ENCODE peak calls at places on chromosomes 3 and 15, in seven cellular contexts. One of them, this sample, is unnamed.
A peak's percentile ranks its signal among the peaks of the same experiment; 100 is the strongest.

GRCh38 chr3:128133273-128133883 is 9.8 kb upstream of the RUVBL1 start:
- DNase-seq in fibroblast of the aortic adventitia: peak; percentile 79
- DNase-seq in Peyer's patch: no peak
- DNase-seq in GM12864: no peak
- DNase-seq in stomach: no peak
- DNase-seq in HepG2: peak; percentile 47
- DNase-seq in IMR-90: peak; percentile 70
- DNase-seq in this sample: peak; percentile 68

GRCh38 chr15:52361975-52362494 is 66.4 kb upstream of the MYO5C start:
- DNase-seq in fibroblast of the aortic adventitia: no peak
- DNase-seq in Peyer's patch: no peak
- DNase-seq in GM12864: no peak
- DNase-seq in stomach: no peak
- DNase-seq in HepG2: no peak
- DNase-seq in IMR-90: no peak
- DNase-seq in this sample: no peak

GRCh38 chr15:87793736-87794135 is 462.8 kb downstream of the NTRK3 start:
- DNase-seq in fibroblast of the aortic adventitia: no peak
- DNase-seq in Peyer's patch: no peak
- DNase-seq in GM12864: no peak
- DNase-seq in stomach: no peak
- DNase-seq in HepG2: no peak
- DNase-seq in IMR-90: peak; percentile 37
- DNase-seq in this sample: no peak

GRCh38 chr3:118641608-118642007 is 393.0 kb downstream of the IGSF11 start:
- DNase-seq in fibroblast of the aortic adventitia: no peak
- DNase-seq in Peyer's patch: no peak
- DNase-seq in GM12864: no peak
- DNase-seq in stomach: no peak
- DNase-seq in HepG2: no peak
- DNase-seq in IMR-90: no peak
- DNase-seq in this sample: no peak

GRCh38 chr3:148816971-148817519 is 10.6 kb upstream of the CPB1 start:
- DNase-seq in fibroblast of the aortic adventitia: no peak
- DNase-seq in Peyer's patch: no peak
- DNase-seq in GM12864: no peak
- DNase-seq in stomach: no peak
- DNase-seq in HepG2: no peak
- DNase-seq in IMR-90: no peak
- DNase-seq in this sample: no peak

GRCh38 chr3:127831723-127832172 is 9.4 kb upstream of the MGLL start:
- DNase-seq in fibroblast of the aortic adventitia: peak; percentile 42
- DNase-seq in Peyer's patch: peak; percentile 26
- DNase-seq in GM12864: no peak
- DNase-seq in stomach: peak; percentile 58
- DNase-seq in HepG2: no peak
- DNase-seq in IMR-90: peak; percentile 49
- DNase-seq in this sample: peak; percentile 61

GRCh38 chr3:165440380-165440779 is 244.2 kb upstream of the SLITRK3 start:
- DNase-seq in fibroblast of the aortic adventitia: no peak
- DNase-seq in Peyer's patch: no peak
- DNase-seq in GM12864: no peak
- DNase-seq in stomach: no peak
- DNase-seq in HepG2: no peak
- DNase-seq in IMR-90: no peak
- DNase-seq in this sample: no peak

GRCh38 chr15:81379269-81379668 is 5.3 kb upstream of the TMC3 start:
- DNase-seq in fibroblast of the aortic adventitia: no peak
- DNase-seq in Peyer's patch: no peak
- DNase-seq in GM12864: no peak
- DNase-seq in stomach: no peak
- DNase-seq in HepG2: no peak
- DNase-seq in IMR-90: no peak
- DNase-seq in this sample: no peak

GRCh38 chr15:40650479-40650878 is 44.5 kb upstream of the RAD51 start:
- DNase-seq in fibroblast of the aortic adventitia: no peak
- DNase-seq in Peyer's patch: no peak
- DNase-seq in GM12864: no peak
- DNase-seq in stomach: no peak
- DNase-seq in HepG2: peak; percentile 10
- DNase-seq in IMR-90: no peak
- DNase-seq in this sample: no peak

GRCh38 chr3:197216914-197217313 is 81.5 kb downstream of the DLG1 start:
- DNase-seq in fibroblast of the aortic adventitia: peak; percentile 52
- DNase-seq in Peyer's patch: no peak
- DNase-seq in GM12864: no peak
- DNase-seq in stomach: no peak
- DNase-seq in HepG2: no peak
- DNase-seq in IMR-90: peak; percentile 54
- DNase-seq in this sample: peak; percentile 67

GRCh38 chr3:142904639-142905441 is 16.0 kb upstream of the PCOLCE2 start:
- DNase-seq in fibroblast of the aortic adventitia: peak; percentile 48
- DNase-seq in Peyer's patch: no peak
- DNase-seq in GM12864: peak; percentile 15
- DNase-seq in stomach: peak; percentile 31
- DNase-seq in HepG2: peak; percentile 15
- DNase-seq in IMR-90: no peak
- DNase-seq in this sample: peak; percentile 59

GRCh38 chr3:46469680-46470357 is 5.1 kb upstream of the LTF start:
- DNase-seq in fibroblast of the aortic adventitia: peak; percentile 12
- DNase-seq in Peyer's patch: no peak
- DNase-seq in GM12864: no peak
- DNase-seq in stomach: peak; percentile 65
- DNase-seq in HepG2: no peak
- DNase-seq in IMR-90: no peak
- DNase-seq in this sample: no peak

GRCh38 chr15:67039349-67040075 is 25.9 kb upstream of the SMAD3 start:
- DNase-seq in fibroblast of the aortic adventitia: no peak
- DNase-seq in Peyer's patch: no peak
- DNase-seq in GM12864: no peak
- DNase-seq in stomach: no peak
- DNase-seq in HepG2: no peak
- DNase-seq in IMR-90: no peak
- DNase-seq in this sample: no peak

GRCh38 chr3:123291404-123291803 is 89.7 kb downstream of the SEC22A start:
- DNase-seq in fibroblast of the aortic adventitia: no peak
- DNase-seq in Peyer's patch: no peak
- DNase-seq in GM12864: no peak
- DNase-seq in stomach: no peak
- DNase-seq in HepG2: no peak
- DNase-seq in IMR-90: no peak
- DNase-seq in this sample: no peak

GRCh38 chr15:70121656-70122297 is 24.1 kb upstream of the TLE3 start:
- DNase-seq in fibroblast of the aortic adventitia: peak; percentile 94
- DNase-seq in Peyer's patch: peak; percentile 31
- DNase-seq in GM12864: no peak
- DNase-seq in stomach: peak; percentile 52
- DNase-seq in HepG2: no peak
- DNase-seq in IMR-90: peak; percentile 80
- DNase-seq in this sample: peak; percentile 95

GRCh38 chr3:73502609-73503560 is 121.9 kb downstream of the PDZRN3 start:
- DNase-seq in fibroblast of the aortic adventitia: peak; percentile 94
- DNase-seq in Peyer's patch: no peak
- DNase-seq in GM12864: peak; percentile 65
- DNase-seq in stomach: peak; percentile 72
- DNase-seq in HepG2: peak; percentile 38
- DNase-seq in IMR-90: peak; percentile 98
- DNase-seq in this sample: peak; percentile 91

GRCh38 chr15:72491768-72492167 is 17.6 kb downstream of the ARIH1 start:
- DNase-seq in fibroblast of the aortic adventitia: peak; percentile 63
- DNase-seq in Peyer's patch: no peak
- DNase-seq in GM12864: no peak
- DNase-seq in stomach: no peak
- DNase-seq in HepG2: no peak
- DNase-seq in IMR-90: peak; percentile 90
- DNase-seq in this sample: peak; percentile 84

GRCh38 chr3:13013994-13014754 is 59.1 kb downstream of the IQSEC1 start:
- DNase-seq in fibroblast of the aortic adventitia: no peak
- DNase-seq in Peyer's patch: peak; percentile 47
- DNase-seq in GM12864: no peak
- DNase-seq in stomach: no peak
- DNase-seq in HepG2: no peak
- DNase-seq in IMR-90: no peak
- DNase-seq in this sample: no peak

GRCh38 chr15:39454189-39454986 is 126.5 kb upstream of the THBS1 start:
- DNase-seq in fibroblast of the aortic adventitia: peak; percentile 93
- DNase-seq in Peyer's patch: no peak
- DNase-seq in GM12864: no peak
- DNase-seq in stomach: no peak
- DNase-seq in HepG2: peak; percentile 43
- DNase-seq in IMR-90: peak; percentile 50
- DNase-seq in this sample: peak; percentile 82

GRCh38 chr3:193984378-193984777 is 151.6 kb upstream of the HES1 start:
- DNase-seq in fibroblast of the aortic adventitia: no peak
- DNase-seq in Peyer's patch: no peak
- DNase-seq in GM12864: no peak
- DNase-seq in stomach: no peak
- DNase-seq in HepG2: no peak
- DNase-seq in IMR-90: no peak
- DNase-seq in this sample: no peak

GRCh38 chr3:16936233-16936632 is 51.5 kb downstream of the PLCL2 start:
- DNase-seq in fibroblast of the aortic adventitia: no peak
- DNase-seq in Peyer's patch: no peak
- DNase-seq in GM12864: no peak
- DNase-seq in stomach: no peak
- DNase-seq in HepG2: no peak
- DNase-seq in IMR-90: no peak
- DNase-seq in this sample: no peak

GRCh38 chr3:126449621-126450051 is 26.1 kb downstream of the ZXDC start:
- DNase-seq in fibroblast of the aortic adventitia: no peak
- DNase-seq in Peyer's patch: no peak
- DNase-seq in GM12864: no peak
- DNase-seq in stomach: peak; percentile 25
- DNase-seq in HepG2: no peak
- DNase-seq in IMR-90: no peak
- DNase-seq in this sample: no peak
- TF ChIP-seq CTCF in fibroblast of the aortic adventitia: no peak
- TF ChIP-seq CTCF in Peyer's patch: no peak
- TF ChIP-seq CTCF in GM12864: no peak
- TF ChIP-seq CTCF in stomach: no peak
- TF ChIP-seq CTCF in HepG2: no peak
- TF ChIP-seq CTCF in IMR-90: no peak
- TF ChIP-seq CTCF in this sample: no peak

GRCh38 chr3:100492059-100492809 is at the start of gene TMEM45A:
- DNase-seq in fibroblast of the aortic adventitia: peak; percentile 95
- DNase-seq in Peyer's patch: peak; percentile 86
- DNase-seq in GM12864: peak; percentile 54
- DNase-seq in stomach: peak; percentile 97
- DNase-seq in HepG2: peak; percentile 88
- DNase-seq in IMR-90: peak; percentile 95
- DNase-seq in this sample: peak; percentile 94

GRCh38 chr3:100496711-100497261 is 4.4 kb downstream of the TMEM45A start:
- DNase-seq in fibroblast of the aortic adventitia: peak; percentile 86
- DNase-seq in Peyer's patch: no peak
- DNase-seq in GM12864: no peak
- DNase-seq in stomach: no peak
- DNase-seq in HepG2: peak; percentile 31
- DNase-seq in IMR-90: peak; percentile 70
- DNase-seq in this sample: peak; percentile 35

GRCh38 chr3:100486808-100487207 is 5.6 kb upstream of the TMEM45A start:
- DNase-seq in fibroblast of the aortic adventitia: no peak
- DNase-seq in Peyer's patch: no peak
- DNase-seq in GM12864: no peak
- DNase-seq in stomach: no peak
- DNase-seq in HepG2: no peak
- DNase-seq in IMR-90: no peak
- DNase-seq in this sample: peak; percentile 45

GRCh38 chr3:100489118-100489517 is 3.3 kb upstream of the TMEM45A start:
- DNase-seq in fibroblast of the aortic adventitia: no peak
- DNase-seq in Peyer's patch: no peak
- DNase-seq in GM12864: no peak
- DNase-seq in stomach: no peak
- DNase-seq in HepG2: no peak
- DNase-seq in IMR-90: no peak
- DNase-seq in this sample: no peak

DNA sequence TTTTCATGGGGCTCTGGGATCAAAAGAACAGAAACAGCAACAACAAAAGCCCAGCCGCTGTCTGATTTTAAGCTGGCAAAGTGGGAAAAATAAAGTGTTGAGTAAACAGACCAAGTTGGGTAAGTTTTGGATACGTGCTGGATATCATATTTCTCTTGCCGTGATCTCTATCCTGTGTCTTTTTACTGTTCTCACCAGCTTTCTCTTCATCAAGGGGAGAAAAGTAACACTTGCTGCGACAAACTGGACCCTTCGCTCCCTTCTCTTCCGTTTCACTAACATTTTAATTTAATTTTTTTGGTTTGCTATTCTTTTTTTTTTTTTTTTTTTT is 356 bp downstream of the TMEM45A start:
- DNase-seq in fibroblast of the aortic adventitia: no peak
- DNase-seq in Peyer's patch: no peak
- DNase-seq in GM12864: no peak
- DNase-seq in stomach: no peak
- DNase-seq in HepG2: no peak
- DNase-seq in IMR-90: no peak
- DNase-seq in this sample: no peak
- H3K4me3 ChIP-seq in fibroblast of the aortic adventitia: peak overlapping the region; percentile 70
- H3K4me3 ChIP-seq in Peyer's patch: peak overlapping the region; percentile 44
- H3K4me3 ChIP-seq in GM12864: peak overlapping the region; percentile 69
- H3K4me3 ChIP-seq in stomach: peak overlapping the region; percentile 55
- H3K4me3 ChIP-seq in HepG2: peak overlapping the region; percentile 79
- H3K4me3 ChIP-seq in IMR-90: peak overlapping the region; percentile 79
- H3K4me3 ChIP-seq in this sample: peak overlapping the region; percentile 63

GRCh38 chr15:65189102-65189740 is 4.1 kb upstream of the CLPX start:
- DNase-seq in fibroblast of the aortic adventitia: peak; percentile 80
- DNase-seq in Peyer's patch: no peak
- DNase-seq in GM12864: no peak
- DNase-seq in stomach: no peak
- DNase-seq in HepG2: peak; percentile 54
- DNase-seq in IMR-90: peak; percentile 67
- DNase-seq in this sample: peak; percentile 69
- TF ChIP-seq CTCF in fibroblast of the aortic adventitia: peak; percentile 85
- TF ChIP-seq CTCF in Peyer's patch: peak; percentile 38
- TF ChIP-seq CTCF in GM12864: peak; percentile 62
- TF ChIP-seq CTCF in stomach: peak; percentile 55
- TF ChIP-seq CTCF in HepG2: peak; percentile 87
- TF ChIP-seq CTCF in IMR-90: peak; percentile 92
- TF ChIP-seq CTCF in this sample: peak; percentile 86

DNA sequence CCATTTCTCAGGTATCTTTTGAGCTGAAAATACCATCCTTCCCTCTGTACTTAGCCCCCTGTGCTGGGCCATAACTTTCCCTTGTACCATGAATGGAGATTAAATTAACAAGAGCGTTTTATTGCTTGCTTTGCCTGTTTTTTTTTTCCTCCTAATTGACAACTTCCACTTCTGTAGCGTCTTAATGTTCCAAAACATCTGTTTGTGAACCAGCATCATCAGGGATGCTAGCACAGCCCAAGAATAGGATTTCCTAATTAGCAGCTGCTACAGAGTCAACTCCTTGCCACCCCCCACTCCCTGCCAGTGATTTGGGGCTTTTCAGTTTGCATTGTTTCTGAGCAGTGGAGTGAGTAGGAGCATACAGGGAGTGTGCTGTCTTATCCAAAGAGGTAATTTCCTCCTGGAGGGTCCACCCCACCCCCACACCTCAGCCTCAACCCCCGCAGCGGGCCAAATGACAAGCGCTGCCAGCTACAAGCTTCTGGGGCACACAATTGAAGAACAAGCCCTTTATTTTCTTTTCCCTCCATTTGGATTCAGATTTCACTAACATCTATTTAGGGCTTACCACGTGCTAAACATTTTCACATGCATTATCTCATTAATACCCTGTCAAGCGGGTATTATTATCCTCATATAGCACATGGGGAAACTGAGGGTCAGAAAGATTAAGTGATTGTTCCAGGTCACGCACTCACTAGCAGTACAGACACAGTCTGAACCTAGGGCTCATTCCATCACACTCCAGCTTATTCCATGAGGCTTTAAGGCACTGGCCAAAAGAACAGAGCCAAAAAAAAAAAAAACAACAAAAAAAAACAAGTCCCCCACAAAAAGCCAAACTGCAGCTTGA is 16.5 kb downstream of the HEG1 start:
- DNase-seq in fibroblast of the aortic adventitia: peak; percentile 28
- DNase-seq in Peyer's patch: no peak
- DNase-seq in GM12864: no peak
- DNase-seq in stomach: no peak
- DNase-seq in HepG2: no peak
- DNase-seq in IMR-90: no peak
- DNase-seq in this sample: no peak
- H3K4me3 ChIP-seq in fibroblast of the aortic adventitia: no peak overlapping the region
- H3K4me3 ChIP-seq in Peyer's patch: no peak overlapping the region
- H3K4me3 ChIP-seq in GM12864: no peak overlapping the region
- H3K4me3 ChIP-seq in stomach: no peak overlapping the region
- H3K4me3 ChIP-seq in HepG2: no peak overlapping the region
- H3K4me3 ChIP-seq in IMR-90: no peak overlapping the region
- H3K4me3 ChIP-seq in this sample: no peak overlapping the region

This sample was measured in fibroblast of mammary gland.